ENCODE peak calls at places on chromosomes 3 and 15, in four cellular contexts. S, V, O and Q are unnamed samples.

GRCh38 chr3:187759601-187760000 is 14.3 kb upstream of the BCL6 start:
- DNase-seq in O (no peak), S (no peak), V (no peak), Q (no peak)

GRCh38 chr3:153621988-153622387 is 460.0 kb downstream of the RAP2B start:
- DNase-seq in O (no peak), S (no peak), V (peak; percentile 13), Q (no peak)

GRCh38 chr3:49734752-49735151 is 11.0 kb upstream of the GMPPB start:
- DNase-seq in O (no peak), S (no peak), V (no peak), Q (no peak)

GRCh38 chr15:68479870-68480269 is 47.9 kb upstream of the ITGA11 start:
- DNase-seq in O (no peak), V (no peak), S (no peak), Q (no peak)

GRCh38 chr3:46006646-46007045 is 11.0 kb upstream of the FYCO1 start:
- DNase-seq in S (no peak), O (no peak), V (no peak), Q (no peak)

GRCh38 chr15:43225201-43225949 is 4.6 kb upstream of the EPB42 start:
- DNase-seq in O (peak; percentile 24), S (peak; percentile 40), V (peak; percentile 57), Q (peak; percentile 64)

GRCh38 chr15:40894689-40895308 is 549 bp downstream of the VPS18 start:
- DNase-seq in S (peak; percentile 73), O (peak; percentile 43), V (peak; percentile 56), Q (no peak)

GRCh38 chr15:79170256-79170664 is 79.7 kb upstream of the RASGRF1 start:
- DNase-seq in S (no peak), V (no peak), O (no peak), Q (no peak)

GRCh38 chr3:71428841-71429609 is 154.5 kb downstream of the FOXP1 start:
- DNase-seq in O (no peak), V (peak; percentile 34), S (no peak), Q (peak; percentile 17)

GRCh38 chr15:101447168-101447533 is 42.4 kb downstream of the PCSK6 start:
- DNase-seq in S (no peak), O (no peak), V (no peak), Q (no peak)

GRCh38 chr3:36650271-36650671 is 114.1 kb downstream of the DCLK3 start:
- DNase-seq in S (no peak), O (no peak), V (no peak), Q (no peak)

GRCh38 chr3:127711021-127711420 is 38.3 kb downstream of the ABTB1 start:
- DNase-seq in V (no peak), O (no peak), S (no peak), Q (no peak)

GRCh38 chr3:72665701-72666443 is 182.4 kb downstream of the SHQ1 start:
- DNase-seq in V (peak; percentile 63), O (no peak), S (peak; percentile 65), Q (no peak)